ENCODE peak calls at places on chromosomes 12 and 14, in five cellular contexts. H is uterus, J is psoas muscle, D is bronchial epithelial cell, G is spleen. N is an unnamed sample. For H3K36me3, the result is how much of the 10 kb centered on the place peaks cover.

GRCh38 chr12:93122569-93123091 is 193.5 kb upstream of the EEA1 start:
- DNase-seq in H (no peak), J (no peak), D (peak), G (no peak), N (no peak)

GRCh38 chr12:4172999-4173398 is 100.6 kb upstream of the CCND2 start:
- DNase-seq in H (no peak), J (no peak), D (no peak), G (no peak), N (no peak)

GRCh38 chr14:81519200-81519998 is 14.3 kb downstream of the SEL1L start:
- DNase-seq in H (no peak), J (no peak), D (no peak), G (no peak), N (no peak)

GRCh38 chr12:29389295-29389919 is 8.4 kb upstream of the ERGIC2 start:
- DNase-seq in H (no peak), J (no peak), D (no peak), G (peak), N (no peak)

GRCh38 chr12:2016862-2017723 is 12.8 kb upstream of the DCP1B start:
- DNase-seq in H (no peak), J (no peak), D (no peak), G (no peak), N (no peak)

GRCh38 chr12:46483572-46484395 is 111.2 kb upstream of the SLC38A2 start:
- DNase-seq in H (peak), J (no peak), D (peak), G (no peak), N (no peak)

GRCh38 chr12:123102781-123103503 is 47.9 kb downstream of the PITPNM2 start:
- DNase-seq in H (no peak), J (no peak), D (peak), G (no peak), N (no peak)

GRCh38 chr12:30110970-30111586 is 327.3 kb upstream of the TMTC1 start:
- DNase-seq in H (no peak), J (no peak), D (peak), G (no peak), N (no peak)

GRCh38 chr14:74425525-74426201 is 347 bp downstream of the SYNDIG1L start:
- DNase-seq in H (no peak), J (peak), D (no peak), G (peak), N (no peak)

GRCh38 chr12:51240971-51241370 is 2.3 kb downstream of the DAZAP2 start:
- DNase-seq in H (no peak), J (no peak), D (peak), G (no peak), N (no peak)

GRCh38 chr14:69964841-69965240 is 85.6 kb downstream of the SMOC1 start:
- DNase-seq in H (no peak), J (no peak), D (peak), G (no peak), N (no peak)

GRCh38 chr12:80068173-80068572 is 31.2 kb upstream of the OTOGL start:
- DNase-seq in H (no peak), J (no peak), D (no peak), G (no peak), N (no peak)

GRCh38 chr12:53551889-53552291 is 44.6 kb upstream of the NPFF start:
- DNase-seq in H (no peak), J (no peak), D (no peak), G (no peak), N (no peak)

GRCh38 chr12:47085815-47086252 is 6.1 kb upstream of the AMIGO2 start:
- DNase-seq in H (no peak), J (no peak), D (peak), G (no peak), N (no peak)

GRCh38 chr12:101459642-101460346 is 15.3 kb upstream of the SPIC start:
- DNase-seq in H (no peak), J (peak), D (peak), G (no peak), N (peak)

GRCh38 chr12:45660330-45660729 is 69.2 kb upstream of the ARID2 start:
- DNase-seq in H (no peak), J (no peak), D (peak), G (no peak), N (no peak)

GRCh38 chr12:90301734-90302133 is 593.1 kb upstream of the ATP2B1 start:
- DNase-seq in H (no peak), J (no peak), D (no peak), G (no peak), N (no peak)

GRCh38 chr12:19031032-19031431 is 98.5 kb upstream of the PLEKHA5 start:
- DNase-seq in H (no peak), J (no peak), D (peak), G (no peak), N (no peak)

GRCh38 chr14:96368534-96368933 is 5.2 kb downstream of the GSKIP start:
- DNase-seq in H (no peak), J (no peak), D (no peak), G (no peak), N (no peak)

GRCh38 chr14:41130274-41130673 is 476.4 kb upstream of the LRFN5 start:
- DNase-seq in H (no peak), J (no peak), D (no peak), G (no peak), N (no peak)

GRCh38 chr12:38886931-38887330 is 18.5 kb downstream of the CPNE8 start:
- DNase-seq in H (no peak), J (no peak), D (no peak), G (no peak), N (no peak)

GRCh38 chr14:59133202-59133601 is 55.3 kb upstream of the DAAM1 start:
- DNase-seq in H (no peak), J (no peak), D (no peak), G (no peak), N (no peak)

GRCh38 chr14:42192659-42193425 is 586.2 kb downstream of the LRFN5 start:
- DNase-seq in H (no peak), J (no peak), D (peak), G (no peak), N (no peak)

GRCh38 chr12:16606936-16607335 is 974 bp upstream of the LMO3 start:
- DNase-seq in H (peak), J (no peak), D (peak), G (no peak), N (no peak)

GRCh38 chr12:16604853-16605252 is 1.1 kb downstream of the LMO3 start:
- DNase-seq in H (peak), J (no peak), D (peak), G (no peak), N (no peak)

GRCh38 chr12:16606201-16606849 is 363 bp upstream of the LMO3 start:
- DNase-seq in H (peak), J (no peak), D (no peak), G (no peak), N (peak)

GRCh38 chr12:16606117-16606200 is at the start of gene LMO3:
- DNase-seq in H (no peak), J (no peak), D (no peak), G (no peak), N (no peak)

GRCh38 chr12:16605666-16606116 is 271 bp downstream of the LMO3 start:
- DNase-seq in H (peak), J (no peak), D (peak), G (no peak), N (no peak)
- H3K4me3 ChIP-seq in H (peak), J (peak), D (peak), G (peak), N (no peak)

DNA sequence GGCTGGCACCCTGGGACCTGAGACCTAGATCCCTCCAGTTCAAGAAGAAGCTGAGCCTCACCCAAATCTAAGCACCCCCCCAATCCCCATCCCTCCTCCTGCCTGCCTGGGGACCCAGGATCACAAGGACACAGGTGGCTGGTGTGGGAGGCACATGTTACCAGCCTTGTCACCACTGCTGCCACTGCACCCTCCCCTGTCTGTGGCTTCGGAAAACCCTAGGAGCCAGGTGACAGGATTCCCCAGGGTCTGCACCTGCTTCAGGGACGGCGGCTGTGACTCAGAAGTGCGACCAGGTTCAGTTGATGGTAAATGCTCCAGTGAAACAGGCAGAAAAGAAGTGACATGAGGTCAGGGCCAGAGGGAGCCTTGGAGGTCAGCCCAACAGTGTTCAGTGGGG is 62.8 kb upstream of the FAM222A start:
- DNase-seq in H (no peak), J (no peak), D (no peak), G (peak), N (no peak)
- TF ChIP-seq CTCF in H (no peak), J (no peak), D (no peak), G (no peak), N (no peak)

GRCh38 chr14:75781096-75781495 is 120.0 kb downstream of the TTLL5 start:
- DNase-seq in H (no peak), J (no peak), D (peak), G (no peak), N (no peak)

GRCh38 chr14:75784314-75784686 is 123.3 kb downstream of the TTLL5 start:
- DNase-seq in H (no peak), J (no peak), D (no peak), G (no peak), N (no peak)

GRCh38 chr14:75783184-75783583 is 122.1 kb downstream of the TTLL5 start:
- DNase-seq in H (no peak), J (no peak), D (no peak), G (no peak), N (no peak)

GRCh38 chr14:75783602-75784313 is 122.7 kb downstream of the TTLL5 start:
- DNase-seq in H (no peak), J (no peak), D (no peak), G (no peak), N (no peak)
- H3K36me3 ChIP-seq in H (under half), J (under half), D (under half), G (half or more), N (under half)

GRCh38 chr14:77043177-77043983 is 14.9 kb upstream of the IRF2BPL start:
- DNase-seq in H (peak), J (peak), D (peak), G (peak), N (peak)
- H3K4me3 ChIP-seq in H (no peak), J (peak), D (no peak), G (no peak), N (no peak)

GRCh38 chr14:47040490-47040889 is 388.9 kb upstream of the RPL10L start:
- DNase-seq in H (no peak), J (no peak), D (peak), G (no peak), N (peak)
- TF ChIP-seq CTCF in H (no peak), J (no peak), D (peak), G (no peak), N (no peak)

GRCh38 chr14:68881396-68881795 is 88.5 kb upstream of the ZFP36L1 start:
- DNase-seq in H (no peak), J (no peak), D (no peak), G (no peak), N (no peak)
- H3K36me3 ChIP-seq in H (under half), J (under half), D (half or more), G (half or more), N (under half)

DNA sequence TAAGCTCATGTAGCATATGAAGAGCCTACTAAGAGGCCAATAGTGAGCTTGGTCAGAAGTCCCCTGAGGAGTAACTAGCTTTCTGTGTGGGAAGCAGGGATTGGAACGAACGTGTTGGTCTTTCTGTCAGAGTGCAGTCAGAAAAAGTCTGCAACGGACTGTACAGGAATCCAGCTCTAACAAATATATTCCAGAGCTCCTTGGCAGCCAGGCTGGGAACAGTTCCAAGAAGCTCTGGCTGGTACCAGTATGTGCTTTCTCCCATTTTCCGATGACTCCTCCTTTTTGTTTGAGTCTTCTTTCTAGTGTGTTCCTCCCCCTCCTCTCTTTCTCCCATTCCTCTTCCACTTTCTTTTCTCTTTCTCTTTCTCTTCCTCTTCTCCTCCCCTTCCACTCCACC is 59.8 kb downstream of the TTLL5 start:
- DNase-seq in H (peak), J (peak), D (no peak), G (no peak), N (peak)
- H3K4me3 ChIP-seq in H (no peak), J (peak), D (no peak), G (no peak), N (no peak)

GRCh38 chr12:119710941-119711551 is 43.1 kb downstream of the PRKAB1 start:
- DNase-seq in H (no peak), J (no peak), D (peak), G (no peak), N (no peak)
- TF ChIP-seq CTCF in H (no peak), J (no peak), D (no peak), G (no peak), N (no peak)

GRCh38 chr14:90274019-90274418 is 17.7 kb downstream of the PSMC1 start:
- DNase-seq in H (no peak), J (no peak), D (no peak), G (no peak), N (no peak)
- H3K36me3 ChIP-seq in H (under half), J (under half), D (under half), G (half or more), N (under half)

GRCh38 chr12:56722832-56723231 is 2.3 kb downstream of the NACA start:
- DNase-seq in H (no peak), J (no peak), D (peak), G (no peak), N (no peak)
- H3K4me3 ChIP-seq in H (no peak), J (peak), D (peak), G (peak), N (no peak)